ENCODE peak calls at places on chromosomes 16 and 17, in ten cellular contexts. One of them, this sample, is unnamed.

GRCh38 chr17:43732961-43733360 is 25.6 kb downstream of the SOST start:
- DNase-seq in testis: no peak
- DNase-seq in IMR-90: peak; percentile 87
- DNase-seq in Peyer's patch: no peak
- DNase-seq in transverse colon: no peak
- DNase-seq in A549: no peak
- DNase-seq in HCT116: no peak
- DNase-seq in adrenal gland: no peak
- DNase-seq in prostate gland: no peak
- DNase-seq in endothelial cell of umbilical vein: no peak
- DNase-seq in this sample: no peak

GRCh38 chr16:75702247-75702646 is 986 bp upstream of the DUXB start:
- DNase-seq in testis: no peak
- DNase-seq in IMR-90: no peak
- DNase-seq in Peyer's patch: no peak
- DNase-seq in transverse colon: no peak
- DNase-seq in A549: no peak
- DNase-seq in HCT116: no peak
- DNase-seq in adrenal gland: no peak
- DNase-seq in prostate gland: no peak
- DNase-seq in endothelial cell of umbilical vein: no peak
- DNase-seq in this sample: no peak

GRCh38 chr16:70250748-70251650 is 741 bp downstream of the EXOSC6 start:
- DNase-seq in testis: peak; percentile 63
- DNase-seq in IMR-90: peak; percentile 35
- DNase-seq in Peyer's patch: peak; percentile 24
- DNase-seq in transverse colon: peak; percentile 51
- DNase-seq in A549: peak; percentile 50
- DNase-seq in HCT116: no peak
- DNase-seq in adrenal gland: peak; percentile 61
- DNase-seq in prostate gland: peak; percentile 29
- DNase-seq in endothelial cell of umbilical vein: peak; percentile 72
- DNase-seq in this sample: peak; percentile 62

GRCh38 chr16:3190949-3191353 is 2.9 kb downstream of the OR1F1 start:
- DNase-seq in testis: no peak
- DNase-seq in IMR-90: no peak
- DNase-seq in Peyer's patch: no peak
- DNase-seq in transverse colon: no peak
- DNase-seq in A549: no peak
- DNase-seq in HCT116: no peak
- DNase-seq in adrenal gland: no peak
- DNase-seq in prostate gland: no peak
- DNase-seq in endothelial cell of umbilical vein: peak; percentile 19
- DNase-seq in this sample: no peak

GRCh38 chr16:8565498-8565897 is 24.8 kb downstream of the TMEM114 start:
- DNase-seq in testis: no peak
- DNase-seq in IMR-90: no peak
- DNase-seq in Peyer's patch: no peak
- DNase-seq in transverse colon: no peak
- DNase-seq in A549: no peak
- DNase-seq in HCT116: no peak
- DNase-seq in adrenal gland: no peak
- DNase-seq in prostate gland: no peak
- DNase-seq in endothelial cell of umbilical vein: no peak
- DNase-seq in this sample: no peak

GRCh38 chr17:60421273-60422161 is 772 bp upstream of the CHCT1 start:
- DNase-seq in testis: peak; percentile 66
- DNase-seq in IMR-90: peak; percentile 33
- DNase-seq in Peyer's patch: peak; percentile 68
- DNase-seq in transverse colon: peak; percentile 77
- DNase-seq in A549: peak; percentile 91
- DNase-seq in HCT116: no peak
- DNase-seq in adrenal gland: peak; percentile 75
- DNase-seq in prostate gland: peak; percentile 24
- DNase-seq in endothelial cell of umbilical vein: peak; percentile 71
- DNase-seq in this sample: peak; percentile 71

GRCh38 chr17:32529604-32530003 is 42.8 kb downstream of the CDK5R1 start:
- DNase-seq in testis: no peak
- DNase-seq in IMR-90: no peak
- DNase-seq in Peyer's patch: no peak
- DNase-seq in transverse colon: no peak
- DNase-seq in A549: no peak
- DNase-seq in HCT116: no peak
- DNase-seq in adrenal gland: no peak
- DNase-seq in prostate gland: no peak
- DNase-seq in endothelial cell of umbilical vein: no peak
- DNase-seq in this sample: peak; percentile 16

GRCh38 chr17:68455756-68456528 is 1.4 kb downstream of the WIPI1 start:
- DNase-seq in testis: no peak
- DNase-seq in IMR-90: peak; percentile 89
- DNase-seq in Peyer's patch: no peak
- DNase-seq in transverse colon: peak; percentile 46
- DNase-seq in A549: no peak
- DNase-seq in HCT116: no peak
- DNase-seq in adrenal gland: no peak
- DNase-seq in prostate gland: peak; percentile 71
- DNase-seq in endothelial cell of umbilical vein: no peak
- DNase-seq in this sample: peak; percentile 70

GRCh38 chr17:69058165-69058564 is 2.6 kb downstream of the ABCA9 start:
- DNase-seq in testis: no peak
- DNase-seq in IMR-90: no peak
- DNase-seq in Peyer's patch: no peak
- DNase-seq in transverse colon: no peak
- DNase-seq in A549: no peak
- DNase-seq in HCT116: peak; percentile 31
- DNase-seq in adrenal gland: no peak
- DNase-seq in prostate gland: no peak
- DNase-seq in endothelial cell of umbilical vein: no peak
- DNase-seq in this sample: peak; percentile 8

GRCh38 chr16:88461291-88462269 is 8.5 kb downstream of the ZFPM1 start:
- DNase-seq in testis: peak; percentile 68
- DNase-seq in IMR-90: no peak
- DNase-seq in Peyer's patch: no peak
- DNase-seq in transverse colon: no peak
- DNase-seq in A549: no peak
- DNase-seq in HCT116: no peak
- DNase-seq in adrenal gland: peak; percentile 61
- DNase-seq in prostate gland: no peak
- DNase-seq in endothelial cell of umbilical vein: no peak
- DNase-seq in this sample: peak; percentile 55

GRCh38 chr17:77881545-77881944 is 77.0 kb upstream of the TNRC6C start:
- DNase-seq in testis: peak; percentile 69
- DNase-seq in IMR-90: peak; percentile 28
- DNase-seq in Peyer's patch: peak; percentile 91
- DNase-seq in transverse colon: peak; percentile 79
- DNase-seq in A549: no peak
- DNase-seq in HCT116: no peak
- DNase-seq in adrenal gland: peak; percentile 71
- DNase-seq in prostate gland: peak; percentile 10
- DNase-seq in endothelial cell of umbilical vein: no peak
- DNase-seq in this sample: peak; percentile 53

GRCh38 chr17:6241996-6242395 is 171.8 kb downstream of the WSCD1 start:
- DNase-seq in testis: no peak
- DNase-seq in IMR-90: no peak
- DNase-seq in Peyer's patch: no peak
- DNase-seq in transverse colon: no peak
- DNase-seq in A549: no peak
- DNase-seq in HCT116: no peak
- DNase-seq in adrenal gland: no peak
- DNase-seq in prostate gland: no peak
- DNase-seq in endothelial cell of umbilical vein: no peak
- DNase-seq in this sample: no peak

GRCh38 chr17:50187741-50188520 is 13.5 kb downstream of the COL1A1 start:
- DNase-seq in testis: no peak
- DNase-seq in IMR-90: peak; percentile 81
- DNase-seq in Peyer's patch: no peak
- DNase-seq in transverse colon: no peak
- DNase-seq in A549: no peak
- DNase-seq in HCT116: no peak
- DNase-seq in adrenal gland: no peak
- DNase-seq in prostate gland: no peak
- DNase-seq in endothelial cell of umbilical vein: no peak
- DNase-seq in this sample: no peak

GRCh38 chr17:51154176-51154575 is 817 bp downstream of the NME1 start:
- DNase-seq in testis: no peak
- DNase-seq in IMR-90: peak; percentile 20
- DNase-seq in Peyer's patch: no peak
- DNase-seq in transverse colon: no peak
- DNase-seq in A549: no peak
- DNase-seq in HCT116: no peak
- DNase-seq in adrenal gland: no peak
- DNase-seq in prostate gland: no peak
- DNase-seq in endothelial cell of umbilical vein: no peak
- DNase-seq in this sample: no peak

GRCh38 chr17:65092262-65092661 is 35.7 kb upstream of the GNA13 start:
- DNase-seq in testis: no peak
- DNase-seq in IMR-90: peak; percentile 43
- DNase-seq in Peyer's patch: no peak
- DNase-seq in transverse colon: no peak
- DNase-seq in A549: peak; percentile 55
- DNase-seq in HCT116: no peak
- DNase-seq in adrenal gland: no peak
- DNase-seq in prostate gland: no peak
- DNase-seq in endothelial cell of umbilical vein: no peak
- DNase-seq in this sample: no peak

GRCh38 chr17:14359251-14359939 is 58.5 kb downstream of the HS3ST3B1 start:
- DNase-seq in testis: no peak
- DNase-seq in IMR-90: no peak
- DNase-seq in Peyer's patch: peak; percentile 60
- DNase-seq in transverse colon: no peak
- DNase-seq in A549: no peak
- DNase-seq in HCT116: no peak
- DNase-seq in adrenal gland: no peak
- DNase-seq in prostate gland: no peak
- DNase-seq in endothelial cell of umbilical vein: no peak
- DNase-seq in this sample: no peak

GRCh38 chr17:2222901-2223616 is 80.5 kb downstream of the SMG6 start:
- DNase-seq in testis: no peak
- DNase-seq in IMR-90: peak; percentile 80
- DNase-seq in Peyer's patch: peak; percentile 36
- DNase-seq in transverse colon: peak; percentile 57
- DNase-seq in A549: no peak
- DNase-seq in HCT116: no peak
- DNase-seq in adrenal gland: peak; percentile 57
- DNase-seq in prostate gland: no peak
- DNase-seq in endothelial cell of umbilical vein: peak; percentile 66
- DNase-seq in this sample: peak; percentile 31

GRCh38 chr17:74431568-74432483 is at the start of gene GPRC5C:
- DNase-seq in testis: peak; percentile 86
- DNase-seq in IMR-90: no peak
- DNase-seq in Peyer's patch: peak; percentile 42
- DNase-seq in transverse colon: peak; percentile 92
- DNase-seq in A549: peak; percentile 96
- DNase-seq in HCT116: peak; percentile 66
- DNase-seq in adrenal gland: peak; percentile 72
- DNase-seq in prostate gland: peak; percentile 96
- DNase-seq in endothelial cell of umbilical vein: no peak
- DNase-seq in this sample: peak; percentile 95

GRCh38 chr16:9943121-9943520 is 239.1 kb downstream of the GRIN2A start:
- DNase-seq in testis: no peak
- DNase-seq in IMR-90: no peak
- DNase-seq in Peyer's patch: no peak
- DNase-seq in transverse colon: no peak
- DNase-seq in A549: no peak
- DNase-seq in HCT116: no peak
- DNase-seq in adrenal gland: no peak
- DNase-seq in prostate gland: no peak
- DNase-seq in endothelial cell of umbilical vein: no peak
- DNase-seq in this sample: no peak

GRCh38 chr17:7262192-7263070 is at the start of gene CLDN7:
- DNase-seq in testis: no peak
- DNase-seq in IMR-90: no peak
- DNase-seq in Peyer's patch: peak; percentile 30
- DNase-seq in transverse colon: peak; percentile 94
- DNase-seq in A549: no peak
- DNase-seq in HCT116: peak; percentile 93
- DNase-seq in adrenal gland: no peak
- DNase-seq in prostate gland: peak; percentile 71
- DNase-seq in endothelial cell of umbilical vein: no peak
- DNase-seq in this sample: peak; percentile 96

GRCh38 chr16:2980227-2981176 is at the start of gene PKMYT1:
- DNase-seq in testis: peak; percentile 90
- DNase-seq in IMR-90: peak; percentile 73
- DNase-seq in Peyer's patch: peak; percentile 86
- DNase-seq in transverse colon: peak; percentile 94
- DNase-seq in A549: peak; percentile 98
- DNase-seq in HCT116: peak; percentile 56
- DNase-seq in adrenal gland: peak; percentile 90
- DNase-seq in prostate gland: peak; percentile 85
- DNase-seq in endothelial cell of umbilical vein: peak; percentile 90
- DNase-seq in this sample: peak; percentile 93

GRCh38 chr17:4483012-4483840 is 15.5 kb upstream of the SPNS2 start:
- DNase-seq in testis: no peak
- DNase-seq in IMR-90: no peak
- DNase-seq in Peyer's patch: no peak
- DNase-seq in transverse colon: peak; percentile 66
- DNase-seq in A549: peak; percentile 53
- DNase-seq in HCT116: peak; percentile 84
- DNase-seq in adrenal gland: no peak
- DNase-seq in prostate gland: no peak
- DNase-seq in endothelial cell of umbilical vein: no peak
- DNase-seq in this sample: peak; percentile 93
- H3K27ac ChIP-seq in testis: no peak overlapping the region
- H3K27ac ChIP-seq in IMR-90: no peak overlapping the region
- H3K27ac ChIP-seq in Peyer's patch: peak overlapping the region; percentile 81
- H3K27ac ChIP-seq in transverse colon: peak overlapping the region; percentile 60
- H3K27ac ChIP-seq in A549: no peak overlapping the region
- H3K27ac ChIP-seq in HCT116: peak overlapping the region; percentile 75
- H3K27ac ChIP-seq in adrenal gland: no peak overlapping the region
- H3K27ac ChIP-seq in prostate gland: no peak overlapping the region
- H3K27ac ChIP-seq in endothelial cell of umbilical vein: no peak overlapping the region
- H3K27ac ChIP-seq in this sample: peak overlapping the region; percentile 82

GRCh38 chr16:67243481-67243880 is 3.8 kb downstream of the FHOD1 start:
- DNase-seq in testis: no peak
- DNase-seq in IMR-90: no peak
- DNase-seq in Peyer's patch: no peak
- DNase-seq in transverse colon: no peak
- DNase-seq in A549: no peak
- DNase-seq in HCT116: no peak
- DNase-seq in adrenal gland: peak; percentile 66
- DNase-seq in prostate gland: no peak
- DNase-seq in endothelial cell of umbilical vein: no peak
- DNase-seq in this sample: no peak
- H3K4me1 ChIP-seq in testis: peaks cover 44% of the 10 kb centered on the region
- H3K4me1 ChIP-seq in IMR-90: peaks cover 50% of the 10 kb centered on the region
- H3K4me1 ChIP-seq in Peyer's patch: peaks cover 10% of the 10 kb centered on the region
- H3K4me1 ChIP-seq in transverse colon: peaks cover 43% of the 10 kb centered on the region
- H3K4me1 ChIP-seq in A549: peaks cover 66% of the 10 kb centered on the region
- H3K4me1 ChIP-seq in HCT116: peaks cover 78% of the 10 kb centered on the region
- H3K4me1 ChIP-seq in adrenal gland: peaks cover 63% of the 10 kb centered on the region
- H3K4me1 ChIP-seq in prostate gland: peaks cover 24% of the 10 kb centered on the region
- H3K4me1 ChIP-seq in endothelial cell of umbilical vein: peaks cover 60% of the 10 kb centered on the region
- H3K4me1 ChIP-seq in this sample: peaks cover 57% of the 10 kb centered on the region

GRCh38 chr16:85631230-85631629 is 18.1 kb downstream of the GSE1 start:
- DNase-seq in testis: no peak
- DNase-seq in IMR-90: no peak
- DNase-seq in Peyer's patch: no peak
- DNase-seq in transverse colon: no peak
- DNase-seq in A549: no peak
- DNase-seq in HCT116: no peak
- DNase-seq in adrenal gland: no peak
- DNase-seq in prostate gland: no peak
- DNase-seq in endothelial cell of umbilical vein: no peak
- DNase-seq in this sample: no peak
- TF ChIP-seq POLR2A in testis: no peak
- TF ChIP-seq POLR2A in IMR-90: no peak
- TF ChIP-seq POLR2A in Peyer's patch: no peak
- TF ChIP-seq POLR2A in transverse colon: no peak
- TF ChIP-seq POLR2A in A549: no peak
- TF ChIP-seq POLR2A in HCT116: no peak
- TF ChIP-seq POLR2A in adrenal gland: no peak
- TF ChIP-seq POLR2A in prostate gland: no peak
- TF ChIP-seq POLR2A in endothelial cell of umbilical vein: no peak
- TF ChIP-seq POLR2A in this sample: no peak

GRCh38 chr16:30157214-30157613 is 26.2 kb upstream of the CORO1A start:
- DNase-seq in testis: no peak
- DNase-seq in IMR-90: no peak
- DNase-seq in Peyer's patch: no peak
- DNase-seq in transverse colon: no peak
- DNase-seq in A549: no peak
- DNase-seq in HCT116: no peak
- DNase-seq in adrenal gland: no peak
- DNase-seq in prostate gland: no peak
- DNase-seq in endothelial cell of umbilical vein: no peak
- DNase-seq in this sample: no peak
- H3K27ac ChIP-seq in testis: no peak overlapping the region
- H3K27ac ChIP-seq in IMR-90: no peak overlapping the region
- H3K27ac ChIP-seq in Peyer's patch: no peak overlapping the region
- H3K27ac ChIP-seq in transverse colon: no peak overlapping the region
- H3K27ac ChIP-seq in A549: no peak overlapping the region
- H3K27ac ChIP-seq in HCT116: no peak overlapping the region
- H3K27ac ChIP-seq in adrenal gland: no peak overlapping the region
- H3K27ac ChIP-seq in prostate gland: no peak overlapping the region
- H3K27ac ChIP-seq in endothelial cell of umbilical vein: no peak overlapping the region
- H3K27ac ChIP-seq in this sample: no peak overlapping the region

This sample was measured in body of pancreas.